ENCODE peak calls at places on chromosome 12, in four cellular contexts. U is astrocyte of the hippocampus, Q is IMR-90, T is MCF 10A. S is an unnamed sample.

GRCh38 chr12:58915634-58916033 is 4.7 kb downstream of the LRIG3 start:
- DNase-seq in T (peak), U (peak), Q (peak), S (peak)

GRCh38 chr12:98606367-98606985 is 13.0 kb downstream of the SLC25A3 start:
- DNase-seq in T (peak), Q (no peak), U (no peak), S (no peak)

GRCh38 chr12:49624919-49625577 is 1.7 kb downstream of the PRPF40B start:
- DNase-seq in U (peak), Q (peak), T (peak), S (peak)

GRCh38 chr12:92396647-92397258 is 251.1 kb upstream of the BTG1 start:
- DNase-seq in U (peak), T (peak), Q (peak), S (peak)

GRCh38 chr12:54988402-54989054 is 4.0 kb upstream of the TESPA1 start:
- DNase-seq in Q (peak), U (peak), T (peak), S (peak)

GRCh38 chr12:127729381-127729780 is 537.6 kb upstream of the TMEM132C start:
- DNase-seq in Q (no peak), U (peak), T (peak), S (no peak)

GRCh38 chr12:54068423-54069070 is 14.9 kb downstream of the HOXC4 start:
- DNase-seq in Q (no peak), T (no peak), U (no peak), S (no peak)

GRCh38 chr12:115897718-115898117 is 379.8 kb downstream of the MED13L start:
- DNase-seq in Q (peak), U (no peak), T (no peak), S (no peak)